ENCODE peak calls at places on chromosomes 3 and 15, in eight cellular contexts. O is ureter, N is posterior vena cava, U is ELR, T is DMS79 treated with DMSO at 0.1 percent for 48 hours, H is amygdala, F is RPMI8226, S is HEK293T. Z is an unnamed sample.

GRCh38 chr3:174857301-174857700 is 1.8 kb upstream of the NAALADL2 start:
- DNase-seq in N (no peak), S (no peak), U (no peak), H (no peak), O (no peak), T (no peak), F (no peak), Z (no peak)

GRCh38 chr15:95604634-95605036 is 725.9 kb upstream of the NR2F2 start:
- DNase-seq in O (no peak), S (no peak), U (peak), F (no peak), T (no peak), H (no peak), N (no peak), Z (no peak)

GRCh38 chr15:33451385-33451784 is 140.6 kb downstream of the RYR3 start:
- DNase-seq in T (no peak), S (no peak), U (no peak), O (peak), F (no peak), H (no peak), N (no peak), Z (no peak)

GRCh38 chr3:30004481-30004880 is 601.9 kb upstream of the TGFBR2 start:
- DNase-seq in F (no peak), T (no peak), H (no peak), O (no peak), N (no peak), U (no peak), S (no peak), Z (no peak)

GRCh38 chr3:53051929-53052328 is 6.1 kb upstream of the SFMBT1 start:
- DNase-seq in T (no peak), N (no peak), S (no peak), H (no peak), U (no peak), O (no peak), F (no peak), Z (no peak)

GRCh38 chr3:14377838-14378169 is 24.6 kb upstream of the SLC6A6 start:
- DNase-seq in S (no peak), H (no peak), O (no peak), U (no peak), N (no peak), F (peak), T (no peak), Z (no peak)

GRCh38 chr3:124461838-124462632 is 268.2 kb upstream of the UMPS start:
- DNase-seq in N (no peak), F (no peak), H (no peak), U (no peak), T (no peak), O (no peak), S (no peak), Z (no peak)

GRCh38 chr15:92079047-92079446 is 225.5 kb downstream of the SLCO3A1 start:
- DNase-seq in T (no peak), F (peak), H (no peak), N (no peak), S (no peak), O (no peak), U (peak), Z (no peak)

GRCh38 chr15:58477228-58477627 is 45.4 kb downstream of the LIPC start:
- DNase-seq in F (no peak), S (no peak), T (no peak), U (no peak), O (no peak), N (no peak), H (no peak), Z (no peak)

GRCh38 chr3:177894021-177894690 is 642.1 kb upstream of the KCNMB2 start:
- DNase-seq in S (no peak), O (no peak), U (peak), T (no peak), N (no peak), H (no peak), F (no peak), Z (no peak)

GRCh38 chr3:60355825-60356224 is 895.4 kb downstream of the FHIT start:
- DNase-seq in H (no peak), S (no peak), O (no peak), F (no peak), U (no peak), T (no peak), N (no peak), Z (no peak)

GRCh38 chr3:182794806-182795369 is 1.6 kb downstream of the ATP11B start:
- DNase-seq in O (no peak), S (no peak), F (peak), H (no peak), T (no peak), N (no peak), U (peak), Z (no peak)

GRCh38 chr15:71718116-71718910 is 92.0 kb upstream of the NR2E3 start:
- DNase-seq in N (no peak), O (no peak), T (no peak), S (no peak), H (no peak), F (no peak), U (no peak), Z (no peak)

GRCh38 chr3:117790256-117790987 is 1080.8 kb downstream of the TUSC7 start:
- DNase-seq in T (no peak), S (no peak), H (no peak), O (no peak), N (no peak), U (no peak), F (no peak), Z (no peak)

GRCh38 chr3:8658326-8659212 is 14.0 kb upstream of the SSUH2 start:
- DNase-seq in O (peak), F (peak), T (peak), S (no peak), H (no peak), N (peak), U (no peak), Z (no peak)

GRCh38 chr3:55817177-55817576 is 330.1 kb upstream of the WNT5A start:
- DNase-seq in S (no peak), F (no peak), N (no peak), T (no peak), H (no peak), O (no peak), U (no peak), Z (no peak)

GRCh38 chr3:53231532-53232511 is 24.0 kb downstream of the TKT start:
- DNase-seq in O (no peak), U (no peak), S (peak), N (peak), H (no peak), F (no peak), T (no peak), Z (no peak)

GRCh38 chr15:70559840-70560239 is 203.5 kb downstream of the UACA start:
- DNase-seq in T (no peak), O (peak), H (no peak), N (no peak), U (no peak), F (no peak), S (no peak), Z (no peak)

GRCh38 chr3:129793947-129794318 is 99.6 kb downstream of the TMCC1 start:
- DNase-seq in O (no peak), H (peak), S (no peak), F (no peak), U (no peak), T (peak), N (no peak), Z (no peak)

GRCh38 chr15:66153549-66154415 is 99.8 kb downstream of the MEGF11 start:
- DNase-seq in O (no peak), T (peak), U (no peak), S (no peak), H (no peak), N (no peak), F (no peak), Z (peak)

GRCh38 chr3:53845103-53845880 is 927 bp downstream of the CHDH start:
- DNase-seq in S (peak), U (peak), F (peak), O (peak), T (peak), H (peak), N (no peak), Z (peak)

GRCh38 chr3:122294365-122294764 is 30.7 kb upstream of the CSTA start:
- DNase-seq in N (no peak), U (no peak), T (no peak), S (no peak), O (no peak), F (no peak), H (no peak), Z (no peak)

GRCh38 chr15:73518180-73518862 is 75.4 kb downstream of the REC114 start:
- DNase-seq in F (no peak), T (no peak), O (no peak), H (no peak), S (no peak), N (no peak), U (no peak), Z (no peak)

GRCh38 chr15:37941779-37942178 is 7.3 kb downstream of the TMCO5A start:
- DNase-seq in O (no peak), H (no peak), S (no peak), N (no peak), F (no peak), U (no peak), T (no peak), Z (no peak)

GRCh38 chr3:67000006-67000405 is 1.9 kb downstream of the KBTBD8 start:
- DNase-seq in U (peak), H (no peak), F (peak), O (no peak), T (no peak), N (no peak), S (no peak), Z (no peak)

GRCh38 chr3:66577804-66578203 is 77.0 kb upstream of the LRIG1 start:
- DNase-seq in F (no peak), S (no peak), U (no peak), O (no peak), T (peak), N (no peak), H (no peak), Z (no peak)

GRCh38 chr3:197406266-197406665 is 107.9 kb upstream of the DLG1 start:
- DNase-seq in S (no peak), N (peak), T (no peak), U (no peak), F (no peak), O (no peak), H (no peak), Z (no peak)

Z was measured in GM12891.